ENCODE peak calls at places on chromosomes 1 and 21, in six cellular contexts. A, Z, T, B, J and C are unnamed samples.

GRCh38 chr1:224579526-224579925 is 36.6 kb upstream of the CNIH3 start:
- DNase-seq in A (no peak), Z (peak), T (no peak), B (no peak), J (no peak), C (no peak)

GRCh38 chr21:45152265-45152746 is 77.9 kb downstream of the ADARB1 start:
- DNase-seq in A (no peak), Z (no peak), T (peak), B (no peak), J (peak), C (peak)

GRCh38 chr1:164155337-164155850 is 403.6 kb upstream of the PBX1 start:
- DNase-seq in A (no peak), Z (peak), T (no peak), B (no peak), J (no peak), C (no peak)

GRCh38 chr1:225762002-225762441 is 15.6 kb upstream of the SRP9 start:
- DNase-seq in A (no peak), Z (peak), T (no peak), B (no peak), J (peak), C (no peak)

GRCh38 chr1:98920441-98921110 is 84.1 kb downstream of the PLPPR5 start:
- DNase-seq in A (no peak), Z (peak), T (no peak), B (no peak), J (no peak), C (no peak)

GRCh38 chr1:64711266-64711665 is 33.6 kb upstream of the RAVER2 start:
- DNase-seq in A (no peak), Z (no peak), T (no peak), B (no peak), J (no peak), C (no peak)

GRCh38 chr1:203273869-203274602 is 31.3 kb upstream of the BTG2 start:
- DNase-seq in A (no peak), Z (no peak), T (no peak), B (no peak), J (peak), C (peak)

GRCh38 chr1:178057863-178058576 is 35.9 kb upstream of the RASAL2 start:
- DNase-seq in A (no peak), Z (peak), T (no peak), B (peak), J (no peak), C (no peak)

GRCh38 chr1:62228139-62228882 is 33.7 kb downstream of the L1TD1 start:
- DNase-seq in A (no peak), Z (no peak), T (no peak), B (no peak), J (no peak), C (no peak)

GRCh38 chr1:164914208-164914607 is 355.2 kb downstream of the PBX1 start:
- DNase-seq in A (no peak), Z (peak), T (no peak), B (no peak), J (no peak), C (no peak)

GRCh38 chr21:25491267-25491666 is 116.0 kb downstream of the MRPL39 start:
- DNase-seq in A (no peak), Z (no peak), T (no peak), B (no peak), J (no peak), C (no peak)

GRCh38 chr1:208025036-208025435 is 114.1 kb upstream of the CD34 start:
- DNase-seq in A (no peak), Z (peak), T (no peak), B (peak), J (no peak), C (no peak)

GRCh38 chr1:94865369-94865768 is 45.2 kb downstream of the SLC44A3 start:
- DNase-seq in A (no peak), Z (peak), T (no peak), B (no peak), J (peak), C (no peak)